ENCODE peak calls at places on chromosomes 11 and 22, in four cellular contexts. F is GM23338, R is HCT116, W is A549. B is an unnamed sample.

GRCh38 chr11:2484576-2485125 is 39.8 kb downstream of the KCNQ1 start:
- DNase-seq in F (no peak), R (no peak), W (no peak), B (no peak)

GRCh38 chr11:45232341-45233080 is 53.6 kb downstream of the SYT13 start:
- DNase-seq in F (peak; percentile 50), R (no peak), W (no peak), B (no peak)

GRCh38 chr22:26134654-26135330 is 34.5 kb upstream of the SEZ6L start:
- DNase-seq in F (peak; percentile 72), R (peak; percentile 6), W (peak; percentile 6), B (no peak)

GRCh38 chr11:116976941-116977570 is 121.2 kb downstream of the SIK3 start:
- DNase-seq in F (peak; percentile 54), R (no peak), W (no peak), B (no peak)

GRCh38 chr11:75851203-75851602 is 36.2 kb downstream of the UVRAG start:
- DNase-seq in F (no peak), R (no peak), W (no peak), B (no peak)

GRCh38 chr11:69369210-69369609 is 75.3 kb downstream of the MYEOV start:
- DNase-seq in F (no peak), R (no peak), W (peak; percentile 48), B (no peak)

GRCh38 chr11:12785901-12786300 is 111.7 kb downstream of the TEAD1 start:
- DNase-seq in F (no peak), R (no peak), W (no peak), B (no peak)

GRCh38 chr11:32586576-32587190 is 3.1 kb downstream of the EIF3M start:
- DNase-seq in F (peak; percentile 27), R (peak; percentile 29), W (peak; percentile 66), B (no peak)

GRCh38 chr11:116653206-116653605 is 119.6 kb downstream of the BUD13 start:
- DNase-seq in F (no peak), R (no peak), W (no peak), B (no peak)

GRCh38 chr11:124899376-124900145 is 1.9 kb upstream of the ROBO4 start:
- DNase-seq in F (no peak), R (no peak), W (no peak), B (no peak)

GRCh38 chr11:108241370-108242037 is 18.6 kb downstream of the ATM start:
- DNase-seq in F (no peak), R (no peak), W (no peak), B (no peak)

GRCh38 chr11:33402066-33402465 is 144.9 kb downstream of the HIPK3 start:
- DNase-seq in F (no peak), R (no peak), W (no peak), B (no peak)

GRCh38 chr11:121194731-121195596 is 93.9 kb downstream of the TECTA start:
- DNase-seq in F (peak; percentile 83), R (peak; percentile 63), W (peak; percentile 49), B (peak; percentile 21)

GRCh38 chr11:86802601-86803051 is 2.3 kb downstream of the PRSS23 start:
- DNase-seq in F (peak; percentile 81), R (peak; percentile 53), W (peak; percentile 84), B (peak; percentile 10)

GRCh38 chr11:29119691-29120328 is 897.0 kb downstream of the KCNA4 start:
- DNase-seq in F (no peak), R (no peak), W (peak; percentile 86), B (no peak)

GRCh38 chr22:27748355-27749168 is 53.0 kb downstream of the MN1 start:
- DNase-seq in F (peak; percentile 74), R (no peak), W (no peak), B (no peak)

GRCh38 chr11:69818243-69819108 is 740 bp downstream of the FGF3 start:
- DNase-seq in F (peak; percentile 48), R (no peak), W (no peak), B (no peak)

GRCh38 chr11:117918366-117919255 is 10.6 kb downstream of the TMPRSS13 start:
- DNase-seq in F (no peak), R (no peak), W (no peak), B (no peak)

GRCh38 chr11:1460396-1460795 is 26.2 kb downstream of the MOB2 start:
- DNase-seq in F (no peak), R (no peak), W (no peak), B (no peak)

GRCh38 chr11:1149545-1149944 is 8.2 kb upstream of the MUC5AC start:
- DNase-seq in F (no peak), R (no peak), W (no peak), B (no peak)

GRCh38 chr11:93059074-93059957 is 89.9 kb downstream of the MTNR1B start:
- DNase-seq in F (no peak), R (no peak), W (no peak), B (no peak)

GRCh38 chr11:8225589-8226036 is 38.1 kb downstream of the LMO1 start:
- DNase-seq in F (peak; percentile 92), R (peak; percentile 42), W (peak; percentile 58), B (peak; percentile 32)

GRCh38 chr11:44709281-44709562 is 17.5 kb upstream of the TSPAN18 start:
- DNase-seq in F (no peak), R (peak; percentile 29), W (no peak), B (no peak)

GRCh38 chr11:27081056-27081455 is 40.4 kb downstream of the BBOX1 start:
- DNase-seq in F (no peak), R (no peak), W (no peak), B (no peak)

GRCh38 chr11:31412946-31413345 is 43.3 kb downstream of the DNAJC24 start:
- DNase-seq in F (no peak), R (no peak), W (no peak), B (no peak)

GRCh38 chr11:119471329-119471728 is 48.4 kb upstream of the THY1 start:
- DNase-seq in F (peak; percentile 41), R (no peak), W (no peak), B (no peak)

GRCh38 chr11:107882095-107882820 is 23.7 kb upstream of the SLC35F2 start:
- DNase-seq in F (no peak), R (no peak), W (no peak), B (no peak)

GRCh38 chr11:61747389-61748285 is 4.8 kb upstream of the MYRF start:
- DNase-seq in F (peak; percentile 87), R (peak; percentile 48), W (peak; percentile 79), B (peak; percentile 32)

GRCh38 chr11:69352715-69353325 is 58.9 kb downstream of the MYEOV start:
- DNase-seq in F (no peak), R (peak; percentile 54), W (peak; percentile 65), B (no peak)

GRCh38 chr22:21982338-21982965 is at the start of gene TOP3B:
- DNase-seq in F (peak; percentile 88), R (peak; percentile 43), W (peak; percentile 75), B (peak; percentile 66)
- TF ChIP-seq REST in F (peak; percentile 14), R (no peak), W (no peak), B (peak; percentile 67)

DNA sequence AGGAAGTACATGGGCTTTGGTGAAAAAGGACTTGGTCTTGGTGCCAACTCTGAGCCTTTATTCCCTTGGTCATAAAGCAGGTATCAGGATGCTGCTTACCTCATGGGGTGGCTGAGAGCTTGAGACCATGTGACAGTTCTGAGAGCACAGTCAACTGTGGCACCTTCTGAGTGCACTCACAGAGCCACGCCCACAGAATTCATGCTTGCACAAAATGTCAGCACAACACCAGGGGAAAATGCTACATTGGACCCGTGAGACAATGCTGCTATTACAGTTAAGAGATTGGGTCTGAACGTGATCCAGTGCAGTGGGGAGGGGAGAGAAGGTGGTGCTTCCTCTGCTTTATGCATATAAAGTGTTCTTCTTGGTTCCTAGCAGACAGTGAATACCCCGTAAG is 79.5 kb upstream of the SPON1 start:
- DNase-seq in F (no peak), R (no peak), W (no peak), B (no peak)
- TF ChIP-seq REST in F (no peak), R (no peak), W (no peak), B (no peak)

DNA sequence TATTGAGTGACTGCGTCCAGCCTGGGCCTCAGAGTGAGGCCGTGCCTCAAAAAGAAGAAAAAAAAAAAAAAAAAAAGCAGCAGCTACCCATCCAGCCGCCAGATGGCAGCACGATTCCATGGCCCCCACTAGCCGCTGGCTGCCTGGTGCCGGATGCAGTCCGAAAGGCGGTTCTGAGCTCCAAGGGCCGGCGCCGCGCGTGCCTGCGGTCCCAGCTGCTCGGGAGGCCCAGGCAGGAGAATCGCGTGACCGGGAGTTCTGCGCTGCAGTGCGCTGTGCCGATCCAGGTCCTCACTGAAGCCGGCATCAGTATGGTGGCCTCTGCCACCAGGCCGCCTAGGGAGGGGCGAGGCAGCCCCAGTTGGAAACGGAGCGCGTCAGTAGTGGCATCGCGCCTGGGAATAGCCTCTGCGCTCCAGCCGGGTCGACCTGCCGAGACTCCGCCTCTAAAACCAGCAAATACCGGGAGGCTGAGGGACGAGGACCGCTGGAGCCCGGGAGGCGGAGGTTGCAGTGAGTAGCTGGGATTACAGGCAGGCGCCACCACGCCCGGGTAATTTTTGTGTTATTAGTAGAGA is 19.3 kb downstream of the SCARF2 start:
- DNase-seq in F (peak; percentile 90), R (peak; percentile 63), W (peak; percentile 78), B (peak; percentile 41)
- TF ChIP-seq REST in F (no peak), R (no peak), W (no peak), B (no peak)

DNA sequence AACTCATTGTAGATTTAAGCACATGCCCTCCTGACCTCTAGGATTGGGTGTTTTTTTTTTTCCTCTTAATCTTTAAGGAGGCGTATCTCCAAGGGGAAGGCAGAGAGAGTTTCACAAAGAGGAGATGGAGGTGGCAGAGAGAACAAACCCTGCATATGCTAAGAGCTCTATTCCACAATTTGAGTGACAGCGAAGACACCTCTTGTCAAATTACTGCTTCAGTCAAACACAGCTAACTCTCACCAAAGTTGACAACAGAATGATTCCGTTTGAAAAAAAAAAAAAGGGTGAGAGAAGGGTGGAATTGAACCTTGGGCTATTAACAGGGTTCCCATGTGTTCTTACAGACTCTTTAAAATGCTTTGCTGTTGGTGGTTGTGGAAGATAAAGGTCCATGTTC is 112.6 kb downstream of the NXPE2 start:
- DNase-seq in F (no peak), R (no peak), W (no peak), B (no peak)
- TF ChIP-seq REST in F (no peak), R (no peak), W (no peak), B (no peak)

GRCh38 chr11:64268028-64268686 is 16.3 kb downstream of the BAD start:
- DNase-seq in F (no peak), R (no peak), W (no peak), B (no peak)

GRCh38 chr11:64269380-64270234 is 14.9 kb downstream of the BAD start:
- DNase-seq in F (peak; percentile 100), R (peak; percentile 99), W (peak; percentile 100), B (peak; percentile 99)

GRCh38 chr11:64275031-64275800 is 9.2 kb downstream of the BAD start:
- DNase-seq in F (no peak), R (no peak), W (no peak), B (no peak)

GRCh38 chr11:64268687-64269379 is 15.6 kb downstream of the BAD start:
- DNase-seq in F (peak; percentile 53), R (no peak), W (peak; percentile 76), B (peak; percentile 77)

GRCh38 chr11:64271339-64272132 is 12.9 kb downstream of the BAD start:
- DNase-seq in F (peak; percentile 99), R (no peak), W (peak; percentile 96), B (peak; percentile 98)
- TF ChIP-seq REST in F (no peak), R (no peak), W (no peak), B (no peak)

B was measured in HL-60.